ENCODE peak calls at places on chromosome 13, in four cellular contexts. One of them, this sample, is unnamed.

GRCh38 chr13:110638253-110638652 is 22.9 kb downstream of the NAXD start:
- DNase-seq in psoas muscle: no peak
- DNase-seq in breast epithelium: no peak
- DNase-seq in PC-9: no peak
- DNase-seq in this sample: no peak

GRCh38 chr13:114115191-114115671 is 17.2 kb downstream of the RASA3 start:
- DNase-seq in breast epithelium: peak
- DNase-seq in psoas muscle: peak
- DNase-seq in PC-9: no peak
- DNase-seq in this sample: peak

GRCh38 chr13:81670048-81670447 is 1329.1 kb upstream of the SPRY2 start:
- DNase-seq in psoas muscle: no peak
- DNase-seq in breast epithelium: no peak
- DNase-seq in PC-9: no peak
- DNase-seq in this sample: no peak

GRCh38 chr13:75685239-75685697 is 49.1 kb downstream of the LMO7 start:
- DNase-seq in psoas muscle: no peak
- DNase-seq in breast epithelium: no peak
- DNase-seq in PC-9: peak
- DNase-seq in this sample: peak

GRCh38 chr13:36822786-36823185 is 3.8 kb downstream of the RFXAP start:
- DNase-seq in psoas muscle: no peak
- DNase-seq in breast epithelium: no peak
- DNase-seq in PC-9: no peak
- DNase-seq in this sample: no peak

GRCh38 chr13:103983948-103984347 is 917.7 kb upstream of the SLC10A2 start:
- DNase-seq in PC-9: no peak
- DNase-seq in psoas muscle: no peak
- DNase-seq in breast epithelium: no peak
- DNase-seq in this sample: no peak

GRCh38 chr13:109730832-109731335 is 55.5 kb downstream of the IRS2 start:
- DNase-seq in psoas muscle: no peak
- DNase-seq in PC-9: no peak
- DNase-seq in breast epithelium: no peak
- DNase-seq in this sample: no peak

GRCh38 chr13:51684076-51684475 is 99.8 kb downstream of the WDFY2 start:
- DNase-seq in psoas muscle: no peak
- DNase-seq in PC-9: no peak
- DNase-seq in breast epithelium: no peak
- DNase-seq in this sample: no peak

GRCh38 chr13:112928958-112929777 is 39.8 kb upstream of the MCF2L start:
- DNase-seq in PC-9: no peak
- DNase-seq in psoas muscle: no peak
- DNase-seq in breast epithelium: no peak
- DNase-seq in this sample: no peak

GRCh38 chr13:73954808-73955207 is 179.4 kb downstream of the KLF12 start:
- DNase-seq in PC-9: no peak
- DNase-seq in psoas muscle: no peak
- DNase-seq in breast epithelium: no peak
- DNase-seq in this sample: no peak

GRCh38 chr13:105820415-105820814 is 715.0 kb downstream of the EFNB2 start:
- DNase-seq in psoas muscle: no peak
- DNase-seq in PC-9: no peak
- DNase-seq in breast epithelium: no peak
- DNase-seq in this sample: no peak

GRCh38 chr13:43339843-43340550 is 316.6 kb downstream of the DNAJC15 start:
- DNase-seq in breast epithelium: no peak
- DNase-seq in PC-9: no peak
- DNase-seq in psoas muscle: no peak
- DNase-seq in this sample: no peak

GRCh38 chr13:114140131-114140908 is 7.9 kb upstream of the RASA3 start:
- DNase-seq in breast epithelium: no peak
- DNase-seq in PC-9: no peak
- DNase-seq in psoas muscle: no peak
- DNase-seq in this sample: no peak

GRCh38 chr13:36841411-36841810 is 22.4 kb downstream of the RFXAP start:
- DNase-seq in psoas muscle: no peak
- DNase-seq in PC-9: no peak
- DNase-seq in breast epithelium: no peak
- DNase-seq in this sample: no peak

GRCh38 chr13:43784491-43784890 is 2.3 kb downstream of the ENOX1 start:
- DNase-seq in psoas muscle: no peak
- DNase-seq in breast epithelium: no peak
- DNase-seq in PC-9: no peak
- DNase-seq in this sample: no peak

GRCh38 chr13:77386880-77387606 is 60.1 kb upstream of the MYCBP2 start:
- DNase-seq in PC-9: no peak
- DNase-seq in breast epithelium: no peak
- DNase-seq in psoas muscle: peak
- DNase-seq in this sample: peak

GRCh38 chr13:99264053-99264452 is 5.9 kb upstream of the GPR18 start:
- DNase-seq in PC-9: no peak
- DNase-seq in psoas muscle: no peak
- DNase-seq in breast epithelium: no peak
- DNase-seq in this sample: no peak

GRCh38 chr13:70339738-70340137 is 231.5 kb upstream of the KLHL1 start:
- DNase-seq in PC-9: no peak
- DNase-seq in psoas muscle: peak
- DNase-seq in breast epithelium: no peak
- DNase-seq in this sample: no peak

GRCh38 chr13:28161370-28161769 is 23.0 kb downstream of the PAN3 start:
- DNase-seq in breast epithelium: no peak
- DNase-seq in PC-9: peak
- DNase-seq in psoas muscle: no peak
- DNase-seq in this sample: peak

GRCh38 chr13:101303512-101303911 is 112.8 kb downstream of the NALCN start:
- DNase-seq in breast epithelium: no peak
- DNase-seq in psoas muscle: no peak
- DNase-seq in PC-9: no peak
- DNase-seq in this sample: no peak

GRCh38 chr13:73531014-73531413 is 472.2 kb downstream of the KLF5 start:
- DNase-seq in psoas muscle: peak
- DNase-seq in breast epithelium: no peak
- DNase-seq in PC-9: no peak
- DNase-seq in this sample: no peak

GRCh38 chr13:30257433-30258099 is 49.8 kb downstream of the KATNAL1 start:
- DNase-seq in psoas muscle: no peak
- DNase-seq in breast epithelium: no peak
- DNase-seq in PC-9: no peak
- DNase-seq in this sample: no peak

GRCh38 chr13:29369060-29369743 is 226.3 kb downstream of the SLC7A1 start:
- DNase-seq in breast epithelium: no peak
- DNase-seq in PC-9: peak
- DNase-seq in psoas muscle: no peak
- DNase-seq in this sample: no peak

GRCh38 chr13:62250501-62251175 is 835.0 kb upstream of the PCDH20 start:
- DNase-seq in breast epithelium: no peak
- DNase-seq in PC-9: no peak
- DNase-seq in psoas muscle: no peak
- DNase-seq in this sample: no peak

GRCh38 chr13:91242652-91243051 is 104.8 kb upstream of the MIR17HG start:
- DNase-seq in psoas muscle: no peak
- DNase-seq in PC-9: no peak
- DNase-seq in breast epithelium: no peak
- DNase-seq in this sample: no peak

GRCh38 chr13:42702726-42703125 is 78.7 kb upstream of the FAM216B start:
- DNase-seq in psoas muscle: no peak
- DNase-seq in PC-9: no peak
- DNase-seq in breast epithelium: no peak
- DNase-seq in this sample: no peak

GRCh38 chr13:107807306-107808073 is 407.8 kb downstream of the LIG4 start:
- DNase-seq in PC-9: no peak
- DNase-seq in psoas muscle: no peak
- DNase-seq in breast epithelium: no peak
- DNase-seq in this sample: no peak

GRCh38 chr13:62583466-62583865 is 1167.8 kb upstream of the PCDH20 start:
- DNase-seq in PC-9: no peak
- DNase-seq in psoas muscle: no peak
- DNase-seq in breast epithelium: no peak
- DNase-seq in this sample: no peak

GRCh38 chr13:106471957-106472543 is 63.4 kb downstream of the EFNB2 start:
- DNase-seq in psoas muscle: no peak
- DNase-seq in PC-9: peak
- DNase-seq in breast epithelium: no peak
- DNase-seq in this sample: peak

GRCh38 chr13:59774511-59774911 is 389.2 kb downstream of the DIAPH3 start:
- DNase-seq in PC-9: peak
- DNase-seq in breast epithelium: no peak
- DNase-seq in psoas muscle: no peak
- DNase-seq in this sample: no peak

GRCh38 chr13:110831437-110832204 is 83.2 kb downstream of the ANKRD10 start:
- DNase-seq in psoas muscle: no peak
- DNase-seq in PC-9: no peak
- DNase-seq in breast epithelium: no peak
- DNase-seq in this sample: peak

GRCh38 chr13:40064154-40064713 is 408.8 kb downstream of the COG6 start:
- DNase-seq in breast epithelium: no peak
- DNase-seq in psoas muscle: no peak
- DNase-seq in PC-9: no peak
- DNase-seq in this sample: no peak
- H3K27ac ChIP-seq in breast epithelium: peak
- H3K27ac ChIP-seq in psoas muscle: no peak
- H3K27ac ChIP-seq in PC-9: no peak
- H3K27ac ChIP-seq in this sample: no peak

GRCh38 chr13:94901070-94901469 is 188.7 kb upstream of the SOX21 start:
- DNase-seq in psoas muscle: no peak
- DNase-seq in PC-9: no peak
- DNase-seq in breast epithelium: no peak
- DNase-seq in this sample: no peak

GRCh38 chr13:94906605-94907004 is 194.3 kb upstream of the SOX21 start:
- DNase-seq in PC-9: no peak
- DNase-seq in psoas muscle: no peak
- DNase-seq in breast epithelium: no peak
- DNase-seq in this sample: no peak

DNA sequence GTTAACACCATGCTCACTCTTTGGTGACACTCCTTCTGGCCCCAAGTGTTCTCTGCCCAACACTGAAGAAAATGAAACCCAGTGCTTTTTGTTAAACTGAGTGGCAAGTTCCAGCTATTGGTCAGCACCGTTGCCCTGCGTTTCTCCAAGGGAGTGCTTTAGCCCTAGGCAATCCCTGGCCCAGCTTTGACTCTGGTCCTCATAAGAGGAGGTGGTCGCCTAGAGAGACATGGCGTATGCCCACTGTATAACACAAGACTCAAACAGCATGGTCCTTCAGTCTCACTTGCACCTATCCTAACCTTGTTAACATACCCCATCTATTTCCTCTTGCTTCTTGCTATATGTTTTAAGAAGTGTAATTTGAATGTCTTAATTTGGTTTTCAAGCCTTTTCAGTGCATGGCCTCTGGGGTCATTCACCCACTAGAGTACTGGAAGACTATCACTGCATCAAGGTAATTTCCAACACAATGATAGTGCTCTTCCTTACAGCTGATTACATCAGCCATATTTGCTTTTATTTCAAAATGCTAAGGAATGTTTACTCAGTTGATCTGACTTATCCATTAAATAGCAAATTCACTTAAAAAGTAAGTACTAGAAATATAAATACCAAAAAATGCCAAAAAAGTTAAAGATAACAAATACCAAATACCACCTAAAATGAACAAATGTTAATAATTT is 190.5 kb upstream of the SOX21 start:
- DNase-seq in breast epithelium: no peak
- DNase-seq in psoas muscle: no peak
- DNase-seq in PC-9: no peak
- DNase-seq in this sample: no peak
- H3K27ac ChIP-seq in breast epithelium: no peak
- H3K27ac ChIP-seq in psoas muscle: no peak
- H3K27ac ChIP-seq in PC-9: no peak
- H3K27ac ChIP-seq in this sample: no peak

GRCh38 chr13:48977973-48978372 is 2.3 kb downstream of the FNDC3A start:
- DNase-seq in breast epithelium: no peak
- DNase-seq in psoas muscle: no peak
- DNase-seq in PC-9: no peak
- DNase-seq in this sample: no peak

GRCh38 chr13:48983331-48983730 is 7.6 kb downstream of the FNDC3A start:
- DNase-seq in PC-9: no peak
- DNase-seq in psoas muscle: no peak
- DNase-seq in breast epithelium: no peak
- DNase-seq in this sample: no peak

GRCh38 chr13:48976677-48977625 is 1.2 kb downstream of the FNDC3A start:
- DNase-seq in breast epithelium: no peak
- DNase-seq in PC-9: peak
- DNase-seq in psoas muscle: no peak
- DNase-seq in this sample: peak

GRCh38 chr13:48978942-48979601 is 3.4 kb downstream of the FNDC3A start:
- DNase-seq in PC-9: no peak
- DNase-seq in psoas muscle: no peak
- DNase-seq in breast epithelium: no peak
- DNase-seq in this sample: no peak

GRCh38 chr13:48979892-48980291 is 4.2 kb downstream of the FNDC3A start:
- DNase-seq in PC-9: no peak
- DNase-seq in breast epithelium: no peak
- DNase-seq in psoas muscle: no peak
- DNase-seq in this sample: no peak
- H3K27ac ChIP-seq in PC-9: no peak
- H3K27ac ChIP-seq in breast epithelium: no peak
- H3K27ac ChIP-seq in psoas muscle: no peak
- H3K27ac ChIP-seq in this sample: no peak

GRCh38 chr13:33381906-33382305 is 96.4 kb upstream of the STARD13 start:
- DNase-seq in psoas muscle: no peak
- DNase-seq in PC-9: no peak
- DNase-seq in breast epithelium: no peak
- DNase-seq in this sample: no peak

GRCh38 chr13:33383724-33384577 is 98.4 kb upstream of the STARD13 start:
- DNase-seq in PC-9: no peak
- DNase-seq in psoas muscle: no peak
- DNase-seq in breast epithelium: no peak
- DNase-seq in this sample: no peak

GRCh38 chr13:33377825-33378224 is 92.3 kb upstream of the STARD13 start:
- DNase-seq in PC-9: no peak
- DNase-seq in breast epithelium: no peak
- DNase-seq in psoas muscle: no peak
- DNase-seq in this sample: no peak

GRCh38 chr13:33379597-33379996 is 94.0 kb upstream of the STARD13 start:
- DNase-seq in breast epithelium: no peak
- DNase-seq in PC-9: no peak
- DNase-seq in psoas muscle: no peak
- DNase-seq in this sample: no peak

DNA sequence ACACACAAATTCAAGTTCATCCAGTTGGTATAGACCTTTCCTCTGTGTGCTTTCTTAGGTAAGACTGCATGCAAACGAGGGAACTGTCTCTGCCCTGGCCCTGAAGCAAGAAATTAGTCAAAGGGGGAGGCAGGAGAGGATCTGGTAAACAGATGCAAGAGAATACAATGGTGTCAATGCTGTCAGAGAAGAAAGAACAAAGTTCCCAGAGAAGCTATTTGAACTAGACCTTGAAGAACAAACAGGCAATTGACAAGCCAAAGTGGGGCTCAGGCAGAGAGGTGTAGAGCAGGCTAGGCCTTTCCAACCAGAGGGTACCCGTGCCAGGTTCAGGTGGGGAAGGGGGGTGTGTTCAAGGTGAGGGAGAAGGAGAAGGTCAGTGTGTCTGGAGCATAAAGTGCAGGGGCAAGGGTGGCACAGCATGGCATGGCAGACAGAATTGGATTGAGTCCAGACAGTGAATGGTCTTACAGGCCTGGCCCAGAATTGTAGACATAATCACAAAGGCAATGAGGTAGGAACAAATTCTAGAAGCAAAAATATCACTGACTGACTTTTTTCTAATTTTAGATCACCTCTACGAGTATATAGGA is 95.0 kb upstream of the STARD13 start:
- DNase-seq in psoas muscle: no peak
- DNase-seq in breast epithelium: no peak
- DNase-seq in PC-9: no peak
- DNase-seq in this sample: no peak
- H3K27ac ChIP-seq in psoas muscle: no peak
- H3K27ac ChIP-seq in breast epithelium: no peak
- H3K27ac ChIP-seq in PC-9: no peak
- H3K27ac ChIP-seq in this sample: no peak